ENCODE peak calls at places on chromosomes 11 and 22, in eight cellular contexts. Q, V, A, C, O, U, G and B are unnamed samples.

GRCh38 chr11:10900686-10901415 is 43.0 kb upstream of the ZBED5 start:
- DNase-seq in G (no peak), U (no peak), A (no peak), C (no peak), Q (no peak), V (no peak), O (no peak), B (no peak)

GRCh38 chr11:19506803-19507466 is 205.7 kb upstream of the NAV2 start:
- DNase-seq in O (no peak), Q (no peak), A (no peak), U (no peak), G (no peak), C (no peak), V (no peak), B (no peak)

GRCh38 chr11:19441288-19441687 is 200.5 kb upstream of the E2F8 start:
- DNase-seq in C (no peak), Q (no peak), V (no peak), A (no peak), O (no peak), U (no peak), G (no peak), B (no peak)

GRCh38 chr22:34105461-34106062 is 185.3 kb upstream of the LARGE1 start:
- DNase-seq in V (no peak), C (no peak), G (peak; percentile 21), A (no peak), Q (no peak), O (no peak), U (peak; percentile 45), B (no peak)

GRCh38 chr11:3164138-3164539 is 971 bp downstream of the OSBPL5 start:
- DNase-seq in Q (no peak), G (no peak), A (no peak), U (no peak), O (no peak), V (no peak), C (no peak), B (no peak)

GRCh38 chr11:4605057-4605456 is 3.0 kb downstream of the TRIM68 start:
- DNase-seq in G (no peak), C (no peak), V (no peak), Q (no peak), U (no peak), A (no peak), O (no peak), B (no peak)

GRCh38 chr11:68314886-68315580 is 2.6 kb downstream of the LRP5 start:
- DNase-seq in A (no peak), C (no peak), G (no peak), V (no peak), U (peak; percentile 81), O (no peak), Q (no peak), B (no peak)

GRCh38 chr11:34155759-34156062 is 50.3 kb downstream of the NAT10 start:
- DNase-seq in Q (no peak), V (no peak), U (no peak), G (no peak), A (no peak), O (no peak), C (no peak), B (no peak)

GRCh38 chr11:96486890-96487633 is 97.2 kb downstream of the JRKL start:
- DNase-seq in U (peak; percentile 70), G (no peak), A (no peak), V (no peak), C (no peak), O (no peak), Q (no peak), B (no peak)

GRCh38 chr11:112025682-112026081 is 474 bp downstream of the DLAT start:
- DNase-seq in U (no peak), C (no peak), A (no peak), V (no peak), G (peak; percentile 23), O (peak; percentile 19), Q (no peak), B (no peak)

GRCh38 chr11:123180166-123180565 is 14.9 kb downstream of the CLMP start:
- DNase-seq in Q (no peak), G (no peak), O (no peak), U (no peak), C (no peak), A (no peak), V (no peak), B (no peak)

GRCh38 chr22:24244144-24244787 is 616 bp downstream of the GGT5 start:
- DNase-seq in A (no peak), U (no peak), O (no peak), V (no peak), C (no peak), Q (no peak), G (no peak), B (no peak)

GRCh38 chr11:120973501-120973900 is 50.4 kb upstream of the TBCEL start:
- DNase-seq in V (no peak), U (no peak), O (no peak), Q (no peak), A (no peak), C (no peak), G (no peak), B (no peak)

GRCh38 chr11:93444671-93445073 is 98.5 kb downstream of the SMCO4 start:
- DNase-seq in G (no peak), O (no peak), Q (no peak), C (no peak), A (peak; percentile 12), U (no peak), V (no peak), B (no peak)

GRCh38 chr11:107688322-107688918 is 23.4 kb downstream of the SLN start:
- DNase-seq in O (no peak), G (no peak), A (no peak), Q (no peak), U (no peak), C (no peak), V (no peak), B (no peak)

GRCh38 chr11:30479899-30480298 is 106.3 kb downstream of the MPPED2 start:
- DNase-seq in O (no peak), G (no peak), C (no peak), A (no peak), U (no peak), V (no peak), Q (no peak), B (no peak)

GRCh38 chr11:44416776-44417175 is 106.8 kb upstream of the ALX4 start:
- DNase-seq in V (no peak), C (no peak), O (no peak), A (no peak), G (no peak), Q (no peak), U (no peak), B (no peak)

GRCh38 chr11:7490054-7490453 is 4.7 kb downstream of the OLFML1 start:
- DNase-seq in V (no peak), Q (no peak), O (no peak), G (no peak), A (no peak), C (peak; percentile 53), U (peak; percentile 38), B (no peak)

GRCh38 chr11:83070878-83071640 is 638 bp downstream of the RAB30 start:
- DNase-seq in C (no peak), O (peak; percentile 35), U (no peak), G (peak; percentile 39), V (no peak), Q (peak; percentile 7), A (no peak), B (no peak)

GRCh38 chr11:67240575-67241389 is 25.5 kb upstream of the GRK2 start:
- DNase-seq in A (peak; percentile 85), V (peak; percentile 23), O (no peak), U (peak; percentile 62), G (peak; percentile 82), Q (peak; percentile 81), C (peak; percentile 37), B (no peak)

GRCh38 chr11:125154380-125155099 is 10.0 kb upstream of the PKNOX2 start:
- DNase-seq in O (no peak), Q (no peak), A (no peak), V (no peak), U (no peak), G (no peak), C (no peak), B (no peak)

GRCh38 chr11:58905716-58906547 is 33.4 kb upstream of the GLYATL1 start:
- DNase-seq in V (peak; percentile 43), C (peak; percentile 73), A (no peak), U (no peak), O (no peak), G (no peak), Q (no peak), B (no peak)

GRCh38 chr11:10308208-10308954 is 3.5 kb downstream of the ADM start:
- DNase-seq in O (no peak), G (no peak), A (no peak), Q (no peak), V (no peak), U (no peak), C (no peak), B (no peak)

GRCh38 chr22:21587803-21588611 is 20.5 kb downstream of the UBE2L3 start:
- DNase-seq in Q (no peak), G (peak; percentile 40), C (no peak), O (no peak), U (no peak), A (no peak), V (no peak), B (no peak)

GRCh38 chr11:66479741-66480115 is 506 bp upstream of the DPP3 start:
- DNase-seq in A (no peak), U (no peak), G (no peak), Q (no peak), C (no peak), O (no peak), V (no peak), B (no peak)

GRCh38 chr11:32081129-32081641 is 9.7 kb upstream of the RCN1 start:
- DNase-seq in C (no peak), G (no peak), Q (no peak), A (no peak), U (no peak), V (peak; percentile 4), O (no peak), B (no peak)

GRCh38 chr11:94676769-94677168 is 91.4 kb upstream of the AMOTL1 start:
- DNase-seq in A (no peak), V (no peak), Q (no peak), U (no peak), O (no peak), G (no peak), C (no peak), B (no peak)

GRCh38 chr11:91305402-91305801 is 919.2 kb upstream of the FAT3 start:
- DNase-seq in U (no peak), O (no peak), Q (no peak), A (no peak), C (no peak), G (no peak), V (no peak), B (no peak)

GRCh38 chr11:69529001-69529400 is 47.5 kb downstream of the LINC01488 start:
- DNase-seq in G (no peak), U (no peak), C (no peak), Q (no peak), V (no peak), A (no peak), O (no peak), B (no peak)

GRCh38 chr11:36249271-36249670 is 40.0 kb downstream of the COMMD9 start:
- DNase-seq in O (no peak), C (peak; percentile 58), V (no peak), U (no peak), A (no peak), Q (no peak), G (no peak), B (no peak)

GRCh38 chr11:12496181-12497025 is 119.0 kb downstream of the PARVA start:
- DNase-seq in A (no peak), G (peak; percentile 13), V (no peak), U (no peak), Q (no peak), O (no peak), C (no peak), B (no peak)

GRCh38 chr11:31943056-31943780 is 132.1 kb upstream of the PAX6 start:
- DNase-seq in G (no peak), C (no peak), A (no peak), Q (no peak), U (no peak), O (no peak), V (no peak), B (no peak)

GRCh38 chr11:77090373-77091111 is 12.1 kb upstream of the OMP start:
- DNase-seq in Q (no peak), O (no peak), G (no peak), V (no peak), A (no peak), C (no peak), U (no peak), B (no peak)

GRCh38 chr22:48303360-48303725 is 1524.3 kb downstream of the BRD1 start:
- DNase-seq in A (no peak), O (no peak), C (no peak), U (no peak), G (no peak), Q (no peak), V (no peak), B (no peak)